ENCODE peak calls at places on chromosomes 3 and 15, in four cellular contexts. V, L, N and K are unnamed samples.

GRCh38 chr3:115148142-115148790 is 1.2 kb upstream of the ZBTB20 start:
- DNase-seq in N (no peak), L (peak; percentile 29), V (peak; percentile 57), K (no peak)

GRCh38 chr3:170709046-170709445 is 123.2 kb upstream of the SLC7A14 start:
- DNase-seq in V (peak; percentile 98), L (peak; percentile 72), N (no peak), K (no peak)

GRCh38 chr15:77400258-77400657 is 19.6 kb downstream of the PEAK1 start:
- DNase-seq in V (no peak), N (no peak), L (no peak), K (no peak)

GRCh38 chr15:96348112-96349027 is 17.9 kb downstream of the NR2F2 start:
- DNase-seq in N (no peak), L (peak; percentile 38), V (no peak), K (peak; percentile 47)

GRCh38 chr3:191246628-191247027 is 47.6 kb downstream of the OSTN start:
- DNase-seq in V (peak; percentile 82), N (no peak), L (peak; percentile 89), K (no peak)

GRCh38 chr3:44729384-44729910 is at the start of gene ZNF501:
- DNase-seq in L (peak; percentile 93), V (peak; percentile 91), N (peak; percentile 96), K (peak; percentile 89)

GRCh38 chr3:5136211-5136610 is 14.1 kb downstream of the ARL8B start:
- DNase-seq in N (no peak), V (no peak), L (no peak), K (no peak)

GRCh38 chr3:11932636-11933035 is 71.6 kb upstream of the SYN2 start:
- DNase-seq in V (no peak), L (no peak), N (no peak), K (no peak)

GRCh38 chr3:94525039-94525438 is 462.2 kb downstream of the NSUN3 start:
- DNase-seq in N (peak; percentile 23), L (peak; percentile 29), V (no peak), K (peak; percentile 61)

GRCh38 chr15:29138260-29138659 is 131.4 kb downstream of the NSMCE3 start:
- DNase-seq in N (no peak), L (no peak), V (no peak), K (no peak)

GRCh38 chr15:29136815-29137214 is 132.8 kb downstream of the NSMCE3 start:
- DNase-seq in V (no peak), N (no peak), L (no peak), K (no peak)

GRCh38 chr15:29140475-29141172 is 129.0 kb downstream of the NSMCE3 start:
- DNase-seq in V (no peak), N (no peak), L (no peak), K (no peak)

GRCh38 chr15:29139540-29140459 is 129.8 kb downstream of the NSMCE3 start:
- DNase-seq in V (peak; percentile 62), N (peak; percentile 72), L (no peak), K (peak; percentile 85)

DNA sequence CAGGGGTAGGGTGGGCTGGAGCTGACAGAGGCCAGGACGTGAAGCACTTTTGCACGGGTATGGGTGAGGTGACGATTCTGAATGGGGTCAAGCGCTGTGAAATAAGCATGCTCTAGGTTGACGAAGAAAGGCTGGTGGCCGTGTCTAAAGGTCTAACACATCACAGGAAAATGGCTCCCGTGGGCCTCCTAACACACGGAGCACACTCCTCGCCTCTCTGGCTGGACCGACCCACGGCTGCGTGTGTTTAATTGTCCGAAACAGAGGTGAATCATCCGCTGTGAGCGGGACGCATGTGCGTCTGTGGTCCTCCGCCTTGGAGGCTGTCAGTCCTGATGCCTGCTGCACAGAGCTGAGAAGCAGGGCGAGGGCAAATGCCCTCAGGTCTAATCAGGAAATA is 130.6 kb downstream of the NSMCE3 start:
- DNase-seq in N (no peak), L (no peak), V (no peak), K (no peak)
- H2AFZ ChIP-seq in N (no peak overlapping the region), L (no peak overlapping the region), V (no peak overlapping the region), K (no peak overlapping the region)

DNA sequence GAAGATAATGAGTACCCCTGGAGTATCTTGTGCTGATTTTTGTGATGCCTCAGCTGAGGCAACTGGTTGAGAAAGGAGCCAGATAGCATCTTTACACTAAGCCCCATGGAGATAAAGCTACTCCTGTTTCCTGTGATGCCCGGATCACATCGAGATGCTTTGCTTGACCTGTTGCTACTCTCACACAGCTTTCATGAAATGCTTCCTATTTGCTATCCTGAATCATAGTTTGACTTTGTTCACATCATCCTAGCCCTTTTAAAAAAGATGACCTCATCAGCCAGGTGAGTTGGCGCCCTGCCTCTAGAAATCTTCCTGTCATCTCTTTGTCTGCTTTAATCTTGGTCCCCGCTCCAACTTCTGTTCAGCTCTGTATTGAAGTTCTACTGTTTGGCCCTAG is 409.6 kb upstream of the TBL1XR1 start:
- DNase-seq in V (no peak), L (no peak), N (no peak), K (no peak)
- H3K9me3 ChIP-seq in V (no peaks in the 10 kb centered on the region), L (no peaks in the 10 kb centered on the region), N (no peaks in the 10 kb centered on the region), K (no peaks in the 10 kb centered on the region)

GRCh38 chr3:137770066-137770805 is 6.1 kb downstream of the SOX14 start:
- DNase-seq in N (no peak), V (no peak), L (no peak), K (peak; percentile 59)
- TF ChIP-seq EZH2 in N (no peak), V (peak; percentile 88), L (peak; percentile 80), K (no peak)

GRCh38 chr3:141076026-141076797 is 25.1 kb downstream of the SPSB4 start:
- DNase-seq in L (no peak), V (no peak), N (no peak), K (peak; percentile 88)
- H2AFZ ChIP-seq in L (no peak overlapping the region), V (peak overlapping the region; percentile 95), N (no peak overlapping the region), K (no peak overlapping the region)

GRCh38 chr3:141969711-141970110 is 93.3 kb downstream of the ATP1B3 start:
- DNase-seq in V (no peak), N (no peak), L (no peak), K (no peak)
- H3K9me3 ChIP-seq in V (no peaks in the 10 kb centered on the region), N (no peaks in the 10 kb centered on the region), L (no peaks in the 10 kb centered on the region), K (no peaks in the 10 kb centered on the region)

DNA sequence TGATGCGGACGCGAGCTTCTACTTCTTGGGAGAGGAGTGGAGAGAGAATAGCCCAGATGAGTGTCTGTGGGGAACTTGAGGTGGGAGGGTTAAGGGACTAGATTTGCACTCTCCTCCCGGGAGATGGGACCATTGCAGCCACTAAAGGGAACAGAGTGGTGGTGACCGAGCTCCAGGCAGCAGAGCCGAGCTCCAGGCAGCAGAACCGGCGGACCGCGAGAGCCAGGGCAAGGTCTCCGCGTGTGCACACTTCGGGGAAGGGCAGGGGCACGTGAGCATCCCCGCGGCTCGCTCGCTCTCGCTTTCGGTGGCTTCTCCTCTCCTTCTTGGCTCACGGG is 1.1 kb downstream of the IGDCC3 start:
- DNase-seq in N (no peak), L (no peak), V (peak; percentile 11), K (no peak)
- TF ChIP-seq EZH2 in N (no peak), L (peak; percentile 89), V (peak; percentile 28), K (no peak)

DNA sequence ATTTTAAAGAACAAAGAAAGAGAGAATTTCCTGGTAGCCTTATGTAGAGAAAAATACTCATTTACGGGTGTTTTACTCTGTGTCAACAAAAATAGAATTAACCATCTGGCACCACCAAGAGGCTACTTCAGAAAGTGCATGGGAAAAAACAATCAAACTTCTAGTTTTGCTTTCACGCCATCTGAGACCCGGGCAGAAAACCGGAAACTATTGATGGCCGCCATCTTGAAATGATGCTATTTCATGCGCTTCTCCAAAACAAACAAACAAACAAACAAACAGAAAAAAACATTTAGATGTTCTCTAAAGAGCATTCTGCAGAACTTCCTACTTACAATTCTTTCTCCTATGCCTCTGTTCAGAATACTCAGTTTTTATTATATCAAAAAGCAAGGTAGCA is 49.4 kb upstream of the SYNPR start:
- DNase-seq in N (peak; percentile 19), V (peak; percentile 81), L (peak; percentile 44), K (peak; percentile 62)
- H2AFZ ChIP-seq in N (peak overlapping the region; percentile 68), V (peak overlapping the region; percentile 91), L (peak overlapping the region; percentile 34), K (peak overlapping the region; percentile 26)